ENCODE peak calls at places on chromosomes 13 and 19, in five cellular contexts. C is AG10803, Q is left lung, T is AG09309, M is mesothelial cell of epicardium. W is an unnamed sample.

GRCh38 chr13:96940961-96941360 is 53.3 kb downstream of the OXGR1 start:
- DNase-seq in C (no peak), Q (no peak), T (no peak), M (no peak), W (no peak)

GRCh38 chr19:29606420-29606747 is 301 bp downstream of the POP4 start:
- DNase-seq in C (no peak), Q (no peak), T (no peak), M (no peak), W (no peak)

GRCh38 chr13:51223284-51224270 is 1.4 kb downstream of the FAM124A start:
- DNase-seq in C (no peak), Q (no peak), T (no peak), M (no peak), W (no peak)

GRCh38 chr19:40281381-40282208 is 3.5 kb downstream of the AKT2 start:
- DNase-seq in C (peak), Q (no peak), T (no peak), M (no peak), W (no peak)

GRCh38 chr13:40271931-40272775 is 394.3 kb downstream of the FOXO1 start:
- DNase-seq in C (peak), Q (peak), T (peak), M (no peak), W (peak)

GRCh38 chr13:52405767-52406494 is at the start of gene THSD1:
- DNase-seq in C (peak), Q (peak), T (no peak), M (peak), W (peak)

GRCh38 chr19:3357731-3358391 is 8.5 kb upstream of the NFIC start:
- DNase-seq in C (no peak), Q (no peak), T (no peak), M (no peak), W (no peak)

GRCh38 chr13:99505814-99506269 is 4.6 kb downstream of the TM9SF2 start:
- DNase-seq in C (peak), Q (no peak), T (no peak), M (no peak), W (no peak)

GRCh38 chr19:38135150-38135998 is 88.6 kb downstream of the DPF1 start:
- DNase-seq in C (no peak), Q (no peak), T (no peak), M (no peak), W (no peak)

GRCh38 chr19:5867201-5868136 is 2.9 kb downstream of the FUT5 start:
- DNase-seq in C (no peak), Q (no peak), T (no peak), M (no peak), W (no peak)

GRCh38 chr13:30319130-30319529 is 11.8 kb upstream of the KATNAL1 start:
- DNase-seq in C (no peak), Q (no peak), T (no peak), M (no peak), W (no peak)

GRCh38 chr13:104805346-104805745 is 1730.1 kb downstream of the EFNB2 start:
- DNase-seq in C (no peak), Q (no peak), T (no peak), M (no peak), W (no peak)

GRCh38 chr13:51666316-51666715 is 82.1 kb downstream of the WDFY2 start:
- DNase-seq in C (no peak), Q (no peak), T (no peak), M (no peak), W (no peak)

GRCh38 chr19:41548954-41549688 is 26.8 kb upstream of the CEACAM21 start:
- DNase-seq in C (no peak), Q (no peak), T (no peak), M (no peak), W (no peak)

GRCh38 chr19:1956868-1957492 is 16.0 kb downstream of the CSNK1G2 start:
- DNase-seq in C (no peak), Q (no peak), T (no peak), M (no peak), W (no peak)

GRCh38 chr13:91184244-91184926 is 163.1 kb upstream of the MIR17HG start:
- DNase-seq in C (no peak), Q (no peak), T (no peak), M (no peak), W (no peak)

GRCh38 chr19:11578342-11579142 is 1.1 kb upstream of the ACP5 start:
- DNase-seq in C (no peak), Q (peak), T (no peak), M (no peak), W (no peak)

GRCh38 chr13:59261928-59262488 is 901.7 kb downstream of the DIAPH3 start:
- DNase-seq in C (no peak), Q (no peak), T (no peak), M (no peak), W (no peak)

GRCh38 chr19:48395499-48395898 is 2.0 kb downstream of the GRIN2D start:
- DNase-seq in C (no peak), Q (no peak), T (no peak), M (no peak), W (no peak)

GRCh38 chr19:13095393-13095784 is 7.3 kb downstream of the LYL1 start:
- DNase-seq in C (no peak), Q (no peak), T (no peak), M (no peak), W (no peak)

GRCh38 chr19:18700501-18701249 is 17.2 kb downstream of the CRTC1 start:
- DNase-seq in C (peak), Q (peak), T (no peak), M (peak), W (no peak)

GRCh38 chr19:13756210-13756609 is 8.1 kb upstream of the MRI1 start:
- DNase-seq in C (no peak), Q (no peak), T (no peak), M (no peak), W (no peak)

GRCh38 chr19:31332096-31332495 is 17.1 kb downstream of the TSHZ3 start:
- DNase-seq in C (peak), Q (no peak), T (no peak), M (no peak), W (no peak)